ENCODE peak calls at places on chromosomes 2 and 18, in eight cellular contexts. Y is type B pancreatic cell; A is H54; E is cardiac muscle cell; N is left cardiac atrium; I is stimulated activated CD8-positive, alpha-beta memory T cell treated with anti-CD3 and anti-CD28 coated beads, Interleukin-15, amount 100 ng/mL, for 24 hours; S is EH; U is mesothelial cell of epicardium. W is an unnamed sample.

GRCh38 chr2:46134531-46135229 is 162.5 kb upstream of the EPAS1 start:
- DNase-seq in Y (no peak), A (no peak), E (no peak), N (peak), I (no peak), S (peak), U (no peak), W (no peak)

GRCh38 chr2:8525582-8526402 is 156.1 kb upstream of the ID2 start:
- DNase-seq in Y (no peak), A (no peak), E (peak), N (peak), I (no peak), S (peak), U (no peak), W (no peak)

GRCh38 chr2:46198164-46198883 is 98.9 kb upstream of the EPAS1 start:
- DNase-seq in Y (no peak), A (no peak), E (no peak), N (no peak), I (no peak), S (peak), U (no peak), W (no peak)

GRCh38 chr2:218194880-218195279 is 22.1 kb upstream of the ARPC2 start:
- DNase-seq in Y (no peak), A (no peak), E (no peak), N (no peak), I (no peak), S (peak), U (no peak), W (no peak)

GRCh38 chr18:74284501-74285004 is 7.2 kb downstream of the CYB5A start:
- DNase-seq in Y (no peak), A (no peak), E (peak), N (no peak), I (no peak), S (no peak), U (no peak), W (no peak)

GRCh38 chr2:119423811-119424210 is 7.8 kb upstream of the TMEM37 start:
- DNase-seq in Y (no peak), A (no peak), E (no peak), N (no peak), I (no peak), S (no peak), U (no peak), W (no peak)

GRCh38 chr2:63614448-63614968 is 25.7 kb downstream of the MDH1 start:
- DNase-seq in Y (no peak), A (peak), E (peak), N (no peak), I (no peak), S (peak), U (no peak), W (peak)

GRCh38 chr2:7242189-7242867 is 325.1 kb downstream of the RNF144A start:
- DNase-seq in Y (no peak), A (no peak), E (no peak), N (no peak), I (no peak), S (no peak), U (no peak), W (no peak)

GRCh38 chr2:201452856-201453643 is 1.5 kb downstream of the STRADB start:
- DNase-seq in Y (no peak), A (no peak), E (no peak), N (no peak), I (no peak), S (no peak), U (no peak), W (no peak)

GRCh38 chr2:217662984-217663602 is 339.7 kb downstream of the TNS1 start:
- DNase-seq in Y (no peak), A (no peak), E (no peak), N (no peak), I (no peak), S (peak), U (no peak), W (no peak)

GRCh38 chr2:240510513-240511210 is 47.1 kb downstream of the ANKMY1 start:
- DNase-seq in Y (peak), A (no peak), E (no peak), N (no peak), I (no peak), S (no peak), U (no peak), W (no peak)

GRCh38 chr2:234240917-234241316 is 190.4 kb downstream of the SPP2 start:
- DNase-seq in Y (no peak), A (peak), E (no peak), N (no peak), I (no peak), S (peak), U (no peak), W (peak)

GRCh38 chr18:60259052-60259681 is 113.4 kb downstream of the MC4R start:
- DNase-seq in Y (no peak), A (no peak), E (no peak), N (no peak), I (no peak), S (peak), U (no peak), W (no peak)

GRCh38 chr2:144515694-144516416 is 4.1 kb downstream of the ZEB2 start:
- DNase-seq in Y (no peak), A (no peak), E (peak), N (peak), I (no peak), S (peak), U (peak), W (no peak)

GRCh38 chr2:96768083-96768561 is 7.4 kb downstream of the CNNM4 start:
- DNase-seq in Y (no peak), A (no peak), E (no peak), N (no peak), I (no peak), S (no peak), U (no peak), W (no peak)

GRCh38 chr2:141767051-141767450 is 363.8 kb downstream of the LRP1B start:
- DNase-seq in Y (no peak), A (no peak), E (no peak), N (no peak), I (no peak), S (peak), U (no peak), W (no peak)

GRCh38 chr18:62713651-62714247 is 1.6 kb upstream of the PHLPP1 start:
- DNase-seq in Y (no peak), A (no peak), E (no peak), N (no peak), I (no peak), S (peak), U (no peak), W (no peak)

GRCh38 chr18:46482831-46483230 is 174.2 kb downstream of the LOXHD1 start:
- DNase-seq in Y (no peak), A (no peak), E (no peak), N (no peak), I (no peak), S (no peak), U (no peak), W (no peak)

GRCh38 chr2:150110548-150110947 is 376.9 kb downstream of the RND3 start:
- DNase-seq in Y (no peak), A (no peak), E (no peak), N (no peak), I (no peak), S (peak), U (no peak), W (no peak)

GRCh38 chr2:217966399-217967068 is 36.3 kb downstream of the TNS1 start:
- DNase-seq in Y (no peak), A (no peak), E (no peak), N (peak), I (no peak), S (peak), U (no peak), W (no peak)

GRCh38 chr2:36411962-36412444 is 56.4 kb downstream of the CRIM1 start:
- DNase-seq in Y (no peak), A (no peak), E (no peak), N (no peak), I (no peak), S (peak), U (no peak), W (no peak)

GRCh38 chr2:43605079-43605655 is 9.3 kb upstream of the THADA start:
- DNase-seq in Y (no peak), A (no peak), E (peak), N (no peak), I (no peak), S (peak), U (no peak), W (no peak)

GRCh38 chr18:5456577-5457466 is 87.0 kb downstream of the EPB41L3 start:
- DNase-seq in Y (no peak), A (no peak), E (peak), N (peak), I (no peak), S (no peak), U (no peak), W (no peak)

GRCh38 chr2:20348542-20348941 is 2.1 kb downstream of the PUM2 start:
- DNase-seq in Y (no peak), A (no peak), E (no peak), N (no peak), I (no peak), S (no peak), U (no peak), W (no peak)

GRCh38 chr2:226087505-226088365 is 688.2 kb downstream of the NYAP2 start:
- DNase-seq in Y (no peak), A (no peak), E (no peak), N (no peak), I (no peak), S (no peak), U (no peak), W (no peak)

GRCh38 chr2:27202829-27203228 is 9.0 kb upstream of the ATRAID start:
- DNase-seq in Y (no peak), A (no peak), E (no peak), N (no peak), I (no peak), S (no peak), U (no peak), W (no peak)

GRCh38 chr2:4354678-4355077 is 651.3 kb downstream of the DCDC2C start:
- DNase-seq in Y (no peak), A (peak), E (peak), N (no peak), I (no peak), S (no peak), U (no peak), W (no peak)

GRCh38 chr18:56307354-56307753 is 331.0 kb downstream of the TXNL1 start:
- DNase-seq in Y (no peak), A (no peak), E (no peak), N (no peak), I (no peak), S (no peak), U (no peak), W (no peak)

GRCh38 chr18:12417687-12418086 is 10.0 kb downstream of the PRELID3A start:
- DNase-seq in Y (no peak), A (no peak), E (peak), N (no peak), I (no peak), S (no peak), U (no peak), W (no peak)

GRCh38 chr2:105714141-105714540 is 30.6 kb upstream of the NCK2 start:
- DNase-seq in Y (no peak), A (no peak), E (no peak), N (no peak), I (no peak), S (no peak), U (no peak), W (no peak)

GRCh38 chr2:166173263-166173662 is 45.4 kb upstream of the SCN1A start:
- DNase-seq in Y (no peak), A (no peak), E (no peak), N (no peak), I (no peak), S (no peak), U (no peak), W (no peak)

GRCh38 chr2:208256192-208256782 is 1.4 kb upstream of the IDH1 start:
- DNase-seq in Y (no peak), A (no peak), E (peak), N (no peak), I (no peak), S (no peak), U (no peak), W (no peak)

GRCh38 chr2:98478861-98479770 is 34.5 kb downstream of the INPP4A start:
- DNase-seq in Y (no peak), A (no peak), E (no peak), N (no peak), I (no peak), S (no peak), U (no peak), W (no peak)

GRCh38 chr2:179584760-179585159 is 276.7 kb downstream of the ZNF385B start:
- DNase-seq in Y (no peak), A (no peak), E (no peak), N (no peak), I (no peak), S (no peak), U (no peak), W (no peak)

GRCh38 chr2:8666581-8666980 is 15.3 kb upstream of the ID2 start:
- DNase-seq in Y (no peak), A (no peak), E (no peak), N (no peak), I (no peak), S (no peak), U (no peak), W (no peak)

GRCh38 chr2:198326431-198326830 is 522.0 kb downstream of the PLCL1 start:
- DNase-seq in Y (no peak), A (no peak), E (no peak), N (no peak), I (no peak), S (peak), U (no peak), W (no peak)

GRCh38 chr2:43484323-43484930 is 111.4 kb downstream of the THADA start:
- DNase-seq in Y (no peak), A (no peak), E (peak), N (no peak), I (no peak), S (peak), U (no peak), W (no peak)

GRCh38 chr2:25131567-25132295 is 36.6 kb downstream of the POMC start:
- DNase-seq in Y (no peak), A (no peak), E (no peak), N (peak), I (no peak), S (no peak), U (no peak), W (no peak)